ENCODE peak calls at places on chromosomes 3 and 15, in nine cellular contexts. H is H9, G is esophagus muscularis mucosa, L is RWPE1, F is Peyer's patch, M is psoas muscle, O is tibial artery, T is right lobe of liver, R is Panc1. C is an unnamed sample.

GRCh38 chr15:75720297-75720696 is 7.6 kb upstream of the CSPG4 start:
- DNase-seq in H (no peak), O (no peak), L (no peak), M (no peak), F (no peak), T (no peak), G (no peak), R (no peak), C (no peak)

GRCh38 chr3:176789281-176789705 is 408.0 kb downstream of the TBL1XR1 start:
- DNase-seq in T (no peak), O (no peak), F (no peak), R (no peak), H (no peak), G (no peak), M (no peak), L (peak; percentile 20), C (no peak)

GRCh38 chr3:162136136-162136535 is 639.5 kb downstream of the OTOL1 start:
- DNase-seq in H (no peak), T (no peak), O (no peak), M (no peak), F (no peak), L (no peak), G (no peak), R (no peak), C (no peak)

GRCh38 chr15:63553388-63553791 is 43.8 kb upstream of the FBXL22 start:
- DNase-seq in M (no peak), R (peak; percentile 35), O (no peak), L (peak; percentile 68), F (no peak), H (no peak), G (no peak), T (no peak), C (no peak)

GRCh38 chr3:33233884-33234283 is 15.3 kb upstream of the SUSD5 start:
- DNase-seq in M (no peak), T (no peak), H (no peak), F (no peak), L (no peak), G (no peak), O (no peak), R (no peak), C (no peak)

GRCh38 chr3:123229145-123229544 is 27.4 kb downstream of the SEC22A start:
- DNase-seq in L (no peak), R (peak; percentile 7), F (no peak), H (no peak), G (no peak), T (no peak), O (no peak), M (no peak), C (no peak)

GRCh38 chr3:50213383-50213782 is 8.3 kb downstream of the SLC38A3 start:
- DNase-seq in O (no peak), R (no peak), F (no peak), L (no peak), H (no peak), G (no peak), T (no peak), M (no peak), C (no peak)

GRCh38 chr3:5122741-5123706 is 932 bp downstream of the ARL8B start:
- DNase-seq in O (peak; percentile 70), M (peak; percentile 28), G (no peak), H (peak; percentile 31), F (peak; percentile 55), T (peak; percentile 67), L (peak; percentile 60), R (no peak), C (peak; percentile 43)

GRCh38 chr15:64950888-64951287 is 38.8 kb downstream of the SPG21 start:
- DNase-seq in H (no peak), L (no peak), G (no peak), R (no peak), F (no peak), O (no peak), M (no peak), T (no peak), C (no peak)

GRCh38 chr3:115800489-115801080 is 177.3 kb downstream of the GAP43 start:
- DNase-seq in G (no peak), O (no peak), H (no peak), T (no peak), M (no peak), R (no peak), F (no peak), L (peak; percentile 44), C (no peak)

GRCh38 chr15:95017950-95018349 is 786.6 kb downstream of the MCTP2 start:
- DNase-seq in H (peak; percentile 44), O (no peak), T (peak; percentile 61), M (peak; percentile 27), R (no peak), F (peak; percentile 49), L (no peak), G (no peak), C (no peak)

GRCh38 chr15:60297047-60297446 is 100.7 kb downstream of the ANXA2 start:
- DNase-seq in O (no peak), G (peak; percentile 42), R (no peak), F (no peak), L (peak; percentile 63), T (no peak), H (no peak), M (no peak), C (no peak)

GRCh38 chr3:194312743-194313281 is 38.3 kb downstream of the CPN2 start:
- DNase-seq in L (no peak), F (no peak), T (no peak), M (peak; percentile 70), H (no peak), G (peak; percentile 95), R (no peak), O (peak; percentile 84), C (no peak)

GRCh38 chr3:64694127-64694526 is 6.3 kb upstream of the ADAMTS9 start:
- DNase-seq in G (no peak), M (no peak), R (no peak), F (no peak), T (no peak), H (no peak), L (no peak), O (no peak), C (no peak)

GRCh38 chr3:188212308-188212969 is 58.5 kb downstream of the LPP start:
- DNase-seq in H (no peak), R (no peak), F (no peak), O (peak; percentile 79), G (peak; percentile 95), M (no peak), T (no peak), L (no peak), C (no peak)

GRCh38 chr3:89032331-89033063 is 74.9 kb upstream of the EPHA3 start:
- DNase-seq in L (no peak), F (no peak), H (no peak), G (no peak), M (no peak), O (no peak), R (no peak), T (no peak), C (no peak)

GRCh38 chr15:91426412-91426811 is 326.4 kb downstream of the SV2B start:
- DNase-seq in H (no peak), M (no peak), G (no peak), F (no peak), L (peak; percentile 34), R (no peak), T (no peak), O (no peak), C (no peak)
- H3K27ac ChIP-seq in H (no peak overlapping the region), M (no peak overlapping the region), G (no peak overlapping the region), F (no peak overlapping the region), L (no peak overlapping the region), R (no peak overlapping the region), T (no peak overlapping the region), O (no peak overlapping the region), C (no peak overlapping the region)

DNA sequence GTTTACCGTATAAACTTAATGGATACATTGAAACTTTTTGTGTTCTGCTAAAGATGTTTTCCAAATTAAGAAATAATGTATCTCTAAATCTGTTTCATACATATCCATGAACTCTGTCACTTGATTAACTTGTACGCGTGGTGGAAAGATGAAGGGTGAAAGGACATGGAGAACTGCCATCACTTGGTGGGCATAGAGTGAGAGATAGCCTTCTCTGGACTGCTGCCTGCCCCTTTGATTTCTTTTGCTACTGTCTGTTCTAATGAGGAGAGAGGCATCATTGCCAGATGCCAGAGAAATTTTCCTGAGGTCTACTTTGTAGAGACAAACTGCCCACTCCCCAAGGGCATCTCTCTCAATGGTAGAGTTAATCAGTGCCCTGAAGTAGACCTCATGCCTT is 120.5 kb downstream of the SLMAP start:
- DNase-seq in T (no peak), O (no peak), R (no peak), G (no peak), H (no peak), F (no peak), L (no peak), M (no peak), C (no peak)
- H3K27ac ChIP-seq in T (no peak overlapping the region), O (peak overlapping the region; percentile 77), R (no peak overlapping the region), G (peak overlapping the region; percentile 44), H (no peak overlapping the region), F (no peak overlapping the region), L (no peak overlapping the region), M (no peak overlapping the region), C (no peak overlapping the region)

GRCh38 chr15:40845036-40845435 is 1.2 kb downstream of the SPINT1 start:
- DNase-seq in F (no peak), O (no peak), L (no peak), H (no peak), M (no peak), T (no peak), G (no peak), R (no peak), C (no peak)
- H3K27ac ChIP-seq in F (no peak overlapping the region), O (no peak overlapping the region), L (peak overlapping the region; percentile 68), H (no peak overlapping the region), M (no peak overlapping the region), T (no peak overlapping the region), G (no peak overlapping the region), R (no peak overlapping the region), C (no peak overlapping the region)

GRCh38 chr15:79364571-79365240 is 53.8 kb downstream of the TMED3 start:
- DNase-seq in F (no peak), R (no peak), T (no peak), G (peak; percentile 89), L (no peak), M (no peak), H (no peak), O (no peak), C (no peak)
- H3K27ac ChIP-seq in F (no peak overlapping the region), R (no peak overlapping the region), T (no peak overlapping the region), G (no peak overlapping the region), L (no peak overlapping the region), M (no peak overlapping the region), H (no peak overlapping the region), O (no peak overlapping the region), C (no peak overlapping the region)